ENCODE peak calls at places on chromosomes 16 and 17, in eight cellular contexts. C, T, U, I, L, W, Q and F are unnamed samples.

GRCh38 chr16:12845282-12845681 is 41.6 kb upstream of the CPPED1 start:
- DNase-seq in C (no peak), T (no peak), U (no peak), I (no peak), L (no peak), W (no peak), Q (no peak), F (no peak)

GRCh38 chr16:10835281-10835931 is 16.8 kb upstream of the TVP23A start:
- DNase-seq in C (no peak), T (no peak), U (no peak), I (no peak), L (no peak), W (no peak), Q (no peak), F (no peak)

GRCh38 chr16:69509125-69509524 is 56.6 kb upstream of the NFAT5 start:
- DNase-seq in C (no peak), T (no peak), U (no peak), I (no peak), L (no peak), W (no peak), Q (no peak), F (no peak)

GRCh38 chr17:80354381-80354780 is 60.6 kb upstream of the ENDOV start:
- DNase-seq in C (no peak), T (no peak), U (no peak), I (no peak), L (no peak), W (no peak), Q (no peak), F (no peak)

GRCh38 chr17:6374761-6375312 is 60.1 kb downstream of the AIPL1 start:
- DNase-seq in C (peak), T (no peak), U (no peak), I (peak), L (no peak), W (no peak), Q (no peak), F (no peak)

GRCh38 chr16:53159781-53160436 is 105.1 kb downstream of the CHD9 start:
- DNase-seq in C (peak), T (no peak), U (peak), I (peak), L (no peak), W (peak), Q (peak), F (peak)

GRCh38 chr17:72760368-72760767 is 332.1 kb downstream of the SLC39A11 start:
- DNase-seq in C (no peak), T (no peak), U (no peak), I (no peak), L (no peak), W (no peak), Q (no peak), F (no peak)

GRCh38 chr16:1042776-1043349 is 29.7 kb upstream of the SSTR5 start:
- DNase-seq in C (no peak), T (no peak), U (no peak), I (no peak), L (no peak), W (no peak), Q (peak), F (no peak)

GRCh38 chr17:7486181-7486580 is 2.0 kb downstream of the POLR2A start:
- DNase-seq in C (no peak), T (no peak), U (no peak), I (no peak), L (no peak), W (no peak), Q (no peak), F (no peak)

GRCh38 chr17:7141824-7142223 is 27.2 kb upstream of the ASGR2 start:
- DNase-seq in C (no peak), T (no peak), U (no peak), I (no peak), L (peak), W (peak), Q (no peak), F (no peak)

GRCh38 chr16:58022601-58023371 is 2.8 kb upstream of the MMP15 start:
- DNase-seq in C (peak), T (peak), U (no peak), I (no peak), L (no peak), W (no peak), Q (peak), F (no peak)

GRCh38 chr16:74034862-74035261 is 261.8 kb upstream of the PSMD7 start:
- DNase-seq in C (peak), T (no peak), U (no peak), I (peak), L (no peak), W (peak), Q (peak), F (peak)

GRCh38 chr17:11589706-11590105 is 8.6 kb upstream of the DNAH9 start:
- DNase-seq in C (no peak), T (no peak), U (no peak), I (no peak), L (no peak), W (no peak), Q (no peak), F (no peak)

GRCh38 chr16:87063543-87063942 is 253.6 kb downstream of the C16orf95 start:
- DNase-seq in C (no peak), T (no peak), U (no peak), I (no peak), L (no peak), W (no peak), Q (no peak), F (no peak)

GRCh38 chr17:50133769-50134099 is 3.8 kb upstream of the SAMD14 start:
- DNase-seq in C (no peak), T (no peak), U (no peak), I (no peak), L (no peak), W (no peak), Q (no peak), F (no peak)

GRCh38 chr16:50303605-50304466 is 37.5 kb downstream of the ADCY7 start:
- DNase-seq in C (peak), T (peak), U (no peak), I (no peak), L (no peak), W (no peak), Q (no peak), F (no peak)

GRCh38 chr16:50841081-50841886 is 99.4 kb downstream of the CYLD start:
- DNase-seq in C (no peak), T (no peak), U (no peak), I (no peak), L (no peak), W (no peak), Q (no peak), F (no peak)

GRCh38 chr17:74478369-74479100 is 12.1 kb downstream of the CD300A start:
- DNase-seq in C (no peak), T (no peak), U (no peak), I (no peak), L (no peak), W (no peak), Q (no peak), F (peak)